ENCODE peak calls at places on chromosomes 16 and 17, in nine cellular contexts. T, Q, R, E, N, O, A, P and G are unnamed samples.

GRCh38 chr17:82520041-82520910 is 744 bp downstream of the FOXK2 start:
- DNase-seq in N (no peak), E (no peak), A (no peak), P (no peak), Q (no peak), O (no peak), T (no peak), R (peak), G (peak)

GRCh38 chr16:85524630-85525463 is 88.3 kb upstream of the GSE1 start:
- DNase-seq in E (peak), A (no peak), N (no peak), P (no peak), T (peak), Q (peak), R (no peak), O (no peak), G (peak)

GRCh38 chr16:55056585-55057520 is 126.2 kb downstream of the IRX5 start:
- DNase-seq in N (no peak), R (no peak), A (no peak), P (no peak), Q (no peak), E (no peak), O (no peak), T (no peak), G (peak)

GRCh38 chr17:74631468-74632195 is 8.1 kb upstream of the CD300E start:
- DNase-seq in T (no peak), Q (no peak), P (no peak), E (no peak), R (no peak), O (no peak), N (no peak), A (no peak), G (no peak)

GRCh38 chr17:50613007-50613406 is 21.7 kb upstream of the ABCC3 start:
- DNase-seq in Q (no peak), N (no peak), P (no peak), E (no peak), A (no peak), R (no peak), T (no peak), O (no peak), G (no peak)

GRCh38 chr17:29625037-29625750 is 2.5 kb upstream of the CORO6 start:
- DNase-seq in N (no peak), Q (no peak), P (no peak), T (no peak), R (no peak), A (no peak), E (no peak), O (peak), G (no peak)

GRCh38 chr17:37520174-37520573 is 30.5 kb downstream of the DUSP14 start:
- DNase-seq in T (no peak), E (no peak), Q (no peak), N (no peak), R (no peak), P (no peak), A (no peak), O (no peak), G (no peak)

GRCh38 chr16:4375717-4376116 is 4.1 kb downstream of the VASN start:
- DNase-seq in T (no peak), R (no peak), E (no peak), Q (no peak), A (no peak), P (no peak), O (no peak), N (no peak), G (no peak)

GRCh38 chr16:2278956-2279800 is 11.3 kb upstream of the RNPS1 start:
- DNase-seq in R (no peak), P (no peak), E (no peak), O (no peak), A (no peak), Q (no peak), T (no peak), N (no peak), G (no peak)

GRCh38 chr17:949623-950338 is 29.8 kb downstream of the NXN start:
- DNase-seq in E (no peak), O (no peak), Q (no peak), R (no peak), A (no peak), P (no peak), T (no peak), N (no peak), G (no peak)

GRCh38 chr16:86061318-86061695 is 162.3 kb downstream of the IRF8 start:
- DNase-seq in E (no peak), R (no peak), O (no peak), T (no peak), A (no peak), Q (no peak), N (no peak), P (no peak), G (peak)

DNA sequence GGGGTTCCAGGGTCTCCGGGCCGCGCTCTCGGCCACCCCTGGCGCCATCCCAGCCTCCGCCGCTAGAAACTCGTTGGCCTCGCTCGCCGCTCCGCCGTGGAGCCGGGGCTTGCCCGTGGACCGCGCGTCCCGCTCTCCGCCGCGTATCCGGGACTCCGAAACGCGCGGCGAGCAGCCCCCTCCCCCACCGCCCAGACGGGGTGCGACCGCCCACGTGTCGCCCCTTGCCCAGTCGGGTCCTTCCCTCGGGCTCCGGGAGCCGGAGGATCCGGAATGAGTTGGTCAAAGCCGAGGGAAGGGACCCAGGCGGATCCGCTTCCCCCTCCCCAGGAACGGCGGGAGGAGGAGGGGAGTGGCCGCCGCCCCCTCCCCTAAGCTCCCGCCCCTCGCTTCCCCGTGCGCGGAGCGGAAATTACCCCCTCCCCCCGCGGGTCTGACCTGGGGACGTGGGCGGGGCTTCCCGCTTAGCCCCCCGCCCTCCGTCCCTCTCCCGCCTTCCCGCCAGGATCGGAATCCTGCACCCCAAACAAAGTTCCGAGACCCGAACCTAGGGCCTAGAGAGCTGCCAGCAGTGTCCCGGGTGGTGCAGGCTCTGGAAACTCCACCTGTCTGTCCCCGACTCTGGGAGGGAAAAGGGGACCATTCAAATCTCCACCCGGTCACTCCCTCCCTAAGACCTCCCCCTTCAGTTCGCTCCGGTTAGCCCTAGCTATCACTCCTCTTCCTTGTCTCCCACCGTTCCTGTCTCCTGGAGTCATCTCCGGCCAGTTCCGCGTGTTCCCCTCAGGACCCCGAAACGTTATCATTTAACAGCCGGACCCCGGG is 1.1 kb upstream of the IGF2BP1 start:
- DNase-seq in O (no peak), P (no peak), A (no peak), N (no peak), E (no peak), T (no peak), Q (no peak), R (peak), G (no peak)
- TF ChIP-seq CTCF in O (no peak), P (no peak), A (no peak), N (no peak), E (no peak), T (no peak), Q (no peak), R (no peak), G (no peak)

DNA sequence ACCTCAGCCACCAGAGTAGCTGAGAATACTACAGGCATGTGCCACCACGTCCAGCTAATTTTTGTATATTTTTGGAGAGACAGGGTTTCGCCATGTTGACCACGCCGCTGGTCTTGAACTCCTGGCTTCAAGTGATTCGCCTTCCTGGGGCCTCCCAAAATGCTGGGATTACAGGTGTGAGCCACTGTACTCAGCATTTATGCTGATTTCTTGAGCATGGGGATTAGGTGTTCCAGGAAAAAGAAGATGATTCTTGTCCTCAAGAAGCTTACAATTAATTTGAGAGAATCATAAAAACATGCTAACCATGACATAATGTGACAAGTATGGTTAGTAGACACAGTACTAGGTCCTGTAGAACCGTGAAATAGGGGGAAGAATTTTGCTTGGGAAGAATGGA is 30.9 kb downstream of the NACA2 start:
- DNase-seq in T (no peak), O (no peak), P (no peak), Q (no peak), E (no peak), R (no peak), N (no peak), A (no peak), G (no peak)
- TF ChIP-seq POLR2AphosphoS5 in T (no peak), O (no peak), P (no peak), Q (no peak), E (no peak), R (no peak), N (no peak), A (no peak), G (no peak)

GRCh38 chr17:6853764-6854442 is 22.4 kb upstream of the TEKT1 start:
- DNase-seq in O (peak), Q (no peak), T (no peak), N (no peak), E (no peak), A (no peak), P (no peak), R (no peak), G (no peak)
- TF ChIP-seq CTCF in O (peak), Q (no peak), T (no peak), N (peak), E (peak), A (no peak), P (peak), R (no peak), G (no peak)

DNA sequence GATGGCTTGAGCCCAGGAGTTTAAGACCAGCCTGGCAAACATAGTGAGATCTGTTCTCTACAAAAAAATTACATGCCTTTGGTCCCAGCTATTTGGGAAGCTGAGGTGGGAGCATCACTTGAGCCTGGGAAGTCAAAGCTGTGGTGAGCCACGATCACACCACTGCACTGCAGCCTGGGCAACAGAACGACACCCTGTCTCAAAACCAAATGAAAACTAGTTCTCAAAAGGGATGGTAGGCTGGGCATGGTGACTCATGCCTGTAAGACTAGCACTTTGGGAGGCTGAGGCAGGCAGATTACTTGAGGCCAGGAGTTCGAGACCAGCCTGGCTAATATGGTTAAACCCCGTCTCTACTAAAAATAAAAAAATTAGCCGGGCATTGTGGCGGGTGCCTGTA is 31.1 kb downstream of the PPM1D start:
- DNase-seq in O (no peak), P (no peak), T (no peak), A (no peak), Q (no peak), R (no peak), E (no peak), N (no peak), G (no peak)
- TF ChIP-seq POLR2AphosphoS5 in O (no peak), P (no peak), T (no peak), A (no peak), Q (no peak), R (no peak), E (no peak), N (no peak), G (no peak)

GRCh38 chr16:87186876-87187533 is 130.2 kb downstream of the C16orf95 start:
- DNase-seq in N (no peak), Q (no peak), P (no peak), R (no peak), T (no peak), A (no peak), O (no peak), E (no peak), G (no peak)

GRCh38 chr16:87192418-87193073 is 124.6 kb downstream of the C16orf95 start:
- DNase-seq in A (no peak), T (no peak), E (no peak), P (no peak), N (no peak), Q (no peak), R (no peak), O (no peak), G (no peak)

GRCh38 chr16:87189426-87189825 is 127.8 kb downstream of the C16orf95 start:
- DNase-seq in R (no peak), P (no peak), T (no peak), Q (no peak), O (no peak), A (no peak), E (no peak), N (no peak), G (no peak)

GRCh38 chr16:87188104-87188503 is 129.1 kb downstream of the C16orf95 start:
- DNase-seq in P (no peak), A (no peak), O (no peak), E (no peak), N (no peak), R (no peak), Q (no peak), T (no peak), G (no peak)

GRCh38 chr16:87190288-87191240 is 126.6 kb downstream of the C16orf95 start:
- DNase-seq in N (no peak), T (no peak), R (no peak), E (no peak), Q (no peak), A (no peak), O (peak), P (no peak), G (no peak)
- TF ChIP-seq CTCF in N (no peak), T (no peak), R (peak), E (no peak), Q (no peak), A (no peak), O (peak), P (no peak), G (no peak)

DNA sequence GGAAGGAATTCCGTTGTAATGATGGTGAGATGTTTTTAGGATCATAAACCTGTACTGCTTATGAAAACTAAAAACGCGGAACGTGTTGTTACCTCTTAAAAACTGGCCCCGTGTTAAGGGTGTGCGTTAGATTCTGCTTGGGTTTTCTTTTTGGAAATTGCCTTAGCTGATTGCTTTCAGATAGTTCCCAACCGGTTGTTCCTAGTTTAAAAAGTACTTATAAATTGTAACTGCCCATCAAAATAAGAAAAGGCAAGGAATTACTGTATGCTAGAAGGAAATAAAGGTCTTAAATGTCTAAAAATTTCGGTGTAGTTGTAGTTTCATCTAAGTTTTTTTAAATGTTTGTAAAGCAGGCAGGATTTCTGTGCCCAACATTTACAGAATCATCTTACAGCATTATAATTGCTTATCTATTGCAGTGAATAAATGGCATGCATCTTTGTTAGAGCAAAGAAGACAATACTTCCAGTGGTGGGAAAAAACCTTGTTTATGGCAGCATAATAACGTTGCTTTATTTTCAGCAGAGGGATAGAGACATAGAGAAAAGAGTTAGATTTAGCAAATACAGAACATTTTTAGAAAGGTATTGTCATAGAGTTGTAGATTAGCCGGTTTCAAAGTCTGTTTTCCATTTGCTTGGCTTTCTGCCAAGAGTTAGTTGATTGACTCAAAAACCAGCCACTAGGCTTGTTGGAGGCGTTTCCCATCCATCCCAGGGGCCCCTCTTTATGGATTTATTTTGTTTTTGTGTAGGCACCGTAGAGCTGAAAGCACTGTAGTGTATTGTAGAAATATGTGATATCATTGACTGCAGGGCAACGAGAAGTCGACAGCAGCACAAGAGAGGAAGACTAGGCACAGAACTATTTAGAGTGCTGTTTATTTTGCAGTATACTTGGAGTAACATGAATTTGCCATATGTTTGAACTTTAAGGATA is 1.7 kb downstream of the PPM1D start:
- DNase-seq in N (no peak), T (peak), R (peak), A (peak), E (no peak), P (peak), O (peak), Q (peak), G (no peak)
- TF ChIP-seq POLR2AphosphoS5 in N (no peak), T (no peak), R (peak), A (peak), E (peak), P (peak), O (peak), Q (no peak), G (no peak)

DNA sequence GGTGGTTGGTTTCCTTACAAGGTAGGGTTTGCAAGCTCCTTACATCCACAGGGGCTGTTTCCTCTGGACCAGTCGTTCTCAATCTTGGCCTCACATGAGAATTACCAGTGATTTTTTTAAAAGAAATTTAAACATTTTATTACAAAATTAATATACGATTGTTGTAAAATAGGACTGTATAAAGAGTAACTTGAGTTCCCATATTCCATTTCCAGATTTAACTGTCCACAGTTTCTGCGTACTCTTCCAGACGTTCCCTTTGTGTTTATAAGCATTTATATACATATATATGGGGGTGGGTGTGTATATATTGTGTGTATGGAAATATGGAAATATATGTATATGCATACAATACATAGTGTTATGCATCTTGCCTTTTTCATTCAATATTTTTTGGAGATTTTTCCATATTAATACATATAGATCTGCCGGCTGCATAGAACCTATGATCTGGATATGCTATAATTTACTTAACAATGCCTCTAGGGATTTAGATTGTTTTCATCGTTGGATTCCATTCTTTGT is 31.5 kb downstream of the HLF start:
- DNase-seq in R (no peak), E (no peak), A (no peak), N (no peak), O (no peak), P (no peak), Q (no peak), T (no peak), G (no peak)
- TF ChIP-seq CTCF in R (no peak), E (no peak), A (no peak), N (peak), O (no peak), P (no peak), Q (no peak), T (no peak), G (no peak)